ENCODE peak calls at places on chromosomes 12 and 14, in four cellular contexts. T is K562, Z is GM12878, U is H1. P is an unnamed sample.

GRCh38 chr12:6667559-6668210 is 4.8 kb upstream of the ING4 start:
- DNase-seq in T (no peak), Z (no peak), U (no peak), P (no peak)

GRCh38 chr12:113234483-113234882 is 13.2 kb downstream of the TPCN1 start:
- DNase-seq in T (no peak), Z (no peak), U (no peak), P (no peak)

GRCh38 chr12:92538970-92539749 is 163.6 kb upstream of the PLEKHG7 start:
- DNase-seq in T (no peak), Z (peak; percentile 93), U (no peak), P (no peak)

GRCh38 chr12:14681640-14682039 is 14.8 kb downstream of the GUCY2C start:
- DNase-seq in T (no peak), Z (no peak), U (no peak), P (no peak)

GRCh38 chr12:132362966-132363660 is 33.7 kb upstream of the GALNT9 start:
- DNase-seq in T (no peak), Z (no peak), U (no peak), P (no peak)

GRCh38 chr14:92649934-92650545 is 98.4 kb downstream of the LGMN start:
- DNase-seq in T (no peak), Z (no peak), U (no peak), P (no peak)

GRCh38 chr14:102501751-102502315 is 7.7 kb downstream of the ANKRD9 start:
- DNase-seq in T (peak; percentile 48), Z (no peak), U (no peak), P (no peak)

GRCh38 chr12:42730286-42730685 is 140.7 kb upstream of the PRICKLE1 start:
- DNase-seq in T (no peak), Z (no peak), U (no peak), P (no peak)

GRCh38 chr12:46391630-46392029 is 19.1 kb upstream of the SLC38A2 start:
- DNase-seq in T (no peak), Z (no peak), U (no peak), P (no peak)

GRCh38 chr14:95490127-95490526 is 26.3 kb downstream of the SYNE3 start:
- DNase-seq in T (no peak), Z (no peak), U (no peak), P (no peak)

GRCh38 chr14:66944872-66945271 is 244.4 kb upstream of the GARIN2 start:
- DNase-seq in T (no peak), Z (no peak), U (no peak), P (peak; percentile 19)

GRCh38 chr12:101490286-101490920 is 15.3 kb downstream of the SPIC start:
- DNase-seq in T (no peak), Z (no peak), U (peak; percentile 31), P (peak; percentile 61)

GRCh38 chr14:63205281-63205575 is 985 bp downstream of the RHOJ start:
- DNase-seq in T (no peak), Z (no peak), U (no peak), P (no peak)

GRCh38 chr14:34365309-34365915 is 96.6 kb downstream of the SPTSSA start:
- DNase-seq in T (no peak), Z (no peak), U (no peak), P (peak; percentile 59)

GRCh38 chr14:100440207-100440631 is 117.1 kb downstream of the SLC25A47 start:
- DNase-seq in T (peak; percentile 62), Z (no peak), U (peak; percentile 31), P (peak; percentile 73)

GRCh38 chr14:104678346-104678745 is 11.1 kb upstream of the INF2 start:
- DNase-seq in T (peak; percentile 54), Z (no peak), U (no peak), P (no peak)

GRCh38 chr12:5383961-5384360 is 47.9 kb upstream of the NTF3 start:
- DNase-seq in T (no peak), Z (no peak), U (no peak), P (no peak)

GRCh38 chr12:124098887-124099286 is 125.9 kb downstream of the ZNF664 start:
- DNase-seq in T (no peak), Z (no peak), U (no peak), P (no peak)

GRCh38 chr12:119308743-119309456 is 25.6 kb upstream of the CCDC60 start:
- DNase-seq in T (no peak), Z (no peak), U (no peak), P (no peak)

GRCh38 chr12:30695327-30696102 is at the start of gene IPO8:
- DNase-seq in T (peak; percentile 95), Z (peak; percentile 35), U (peak; percentile 86), P (peak; percentile 93)

GRCh38 chr14:56057071-56057865 is 60.9 kb upstream of the PELI2 start:
- DNase-seq in T (no peak), Z (no peak), U (no peak), P (no peak)

GRCh38 chr12:71032933-71033332 is 112.4 kb upstream of the PTPRR start:
- DNase-seq in T (no peak), Z (no peak), U (no peak), P (no peak)
- TF ChIP-seq BRCA1 in T (no peak), Z (no peak), U (no peak), P (no peak)

DNA sequence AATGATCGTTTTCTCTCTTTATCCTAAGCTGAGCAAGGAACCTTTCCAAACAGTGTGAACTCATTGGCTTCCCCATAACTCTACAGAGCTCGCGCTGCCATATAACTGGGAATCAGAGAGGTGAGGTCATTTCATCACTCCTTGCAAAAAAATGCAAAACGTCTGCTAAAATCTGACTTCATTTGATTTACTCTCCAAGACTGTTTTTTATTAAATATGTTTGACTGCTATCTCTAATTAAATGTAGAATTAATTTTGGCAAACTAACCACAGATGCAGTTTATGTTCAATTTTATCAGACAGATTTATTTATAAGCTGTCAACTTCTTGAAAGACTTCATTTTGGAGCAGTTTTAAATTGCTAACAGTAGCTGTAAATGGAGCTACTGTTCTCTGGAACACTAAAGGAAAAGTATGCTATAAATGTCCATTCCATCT is 131.6 kb upstream of the SOX5 start:
- DNase-seq in T (no peak), Z (no peak), U (no peak), P (no peak)
- TF ChIP-seq BRCA1 in T (no peak), Z (no peak), U (no peak), P (no peak)

DNA sequence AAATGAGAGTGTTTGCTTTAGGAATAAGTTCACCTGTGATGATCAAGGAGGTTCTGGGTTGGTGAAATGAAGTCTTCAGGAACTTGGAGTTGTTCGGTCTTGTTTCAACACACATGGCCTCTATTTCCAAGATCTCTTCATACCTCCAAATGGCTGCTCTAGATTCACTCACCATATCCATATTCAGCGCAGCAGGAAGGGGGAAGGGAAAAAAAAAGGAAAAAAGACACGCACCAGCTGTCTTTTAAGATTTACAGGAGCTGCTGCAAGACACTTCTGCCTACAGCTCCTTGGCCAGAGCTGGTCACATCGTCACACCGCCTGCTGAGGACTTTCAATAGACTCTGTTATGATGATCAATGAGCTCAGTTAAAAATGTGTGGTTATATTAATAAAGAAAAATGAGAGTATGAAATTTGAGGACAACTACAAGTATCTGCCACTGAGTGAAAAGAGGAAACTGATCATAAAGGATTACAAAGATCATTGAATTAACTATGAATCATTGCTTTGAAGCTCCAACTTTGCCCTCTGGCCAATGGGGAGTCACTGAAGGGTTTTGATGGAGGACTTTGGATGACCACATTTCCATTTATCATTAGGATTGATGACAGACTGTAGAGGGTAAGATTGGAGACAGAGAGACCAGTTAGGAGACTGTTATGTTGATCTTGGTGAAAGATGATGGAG is 182.1 kb upstream of the HMGA2 start:
- DNase-seq in T (no peak), Z (no peak), U (no peak), P (no peak)
- TF ChIP-seq BRCA1 in T (no peak), Z (no peak), U (no peak), P (no peak)

GRCh38 chr12:53838978-53839377 is 87.2 kb upstream of the CISTR start:
- DNase-seq in T (no peak), Z (no peak), U (no peak), P (no peak)

GRCh38 chr12:53840316-53840715 is 88.5 kb upstream of the CISTR start:
- DNase-seq in T (no peak), Z (no peak), U (no peak), P (no peak)

GRCh38 chr12:53836119-53836655 is 84.4 kb upstream of the CISTR start:
- DNase-seq in T (no peak), Z (no peak), U (no peak), P (no peak)
- TF ChIP-seq BRCA1 in T (no peak), Z (no peak), U (no peak), P (no peak)

GRCh38 chr14:50044040-50044651 is 72.2 kb downstream of the VCPKMT start:
- DNase-seq in T (no peak), Z (no peak), U (no peak), P (no peak)
- TF ChIP-seq BRCA1 in T (no peak), Z (no peak), U (no peak), P (no peak)

DNA sequence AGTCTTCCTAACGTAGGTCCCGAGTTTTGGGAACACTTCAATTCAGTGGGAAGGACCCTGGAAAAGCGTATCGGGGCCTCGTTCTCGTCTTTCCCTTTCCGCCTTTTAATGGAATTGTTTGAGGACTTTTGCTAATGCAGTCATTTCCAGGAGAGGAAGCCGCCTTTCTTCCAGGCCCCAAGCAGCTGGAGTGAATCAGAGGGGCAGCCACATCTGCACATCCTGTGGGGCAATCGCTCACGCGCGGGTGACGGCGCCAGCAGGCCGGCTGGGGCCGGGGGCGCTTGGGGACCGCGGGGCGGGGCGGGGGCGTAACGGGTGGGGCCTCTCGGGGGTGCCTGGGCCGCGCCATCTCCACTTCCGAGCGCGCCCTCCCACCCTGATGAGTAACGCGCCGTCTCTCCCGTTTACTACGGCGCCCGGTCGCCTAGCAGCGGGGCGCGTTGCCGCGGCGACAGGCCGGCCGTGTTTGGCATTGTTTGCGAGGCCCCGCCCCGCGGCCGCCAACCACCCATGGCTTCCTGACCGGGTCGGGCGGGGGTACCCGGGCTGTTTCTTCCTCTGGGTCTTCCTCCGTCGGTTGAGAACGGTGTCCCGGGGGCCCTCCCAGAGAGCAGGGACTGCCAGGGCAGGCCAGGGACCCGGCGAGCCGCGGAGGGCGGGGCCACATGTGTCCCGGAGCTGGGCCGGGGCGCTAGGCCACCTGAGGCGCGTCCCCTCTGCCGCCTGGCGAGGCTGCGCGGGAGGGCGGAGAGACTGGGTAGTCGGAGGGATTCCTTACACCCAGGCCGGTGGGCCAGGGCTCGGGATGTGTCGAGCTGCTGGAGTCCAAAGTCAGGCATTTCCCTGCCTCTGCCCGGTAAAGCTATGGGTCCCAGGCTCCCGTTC is 2.3 kb downstream of the GSG1 start:
- DNase-seq in T (peak; percentile 83), Z (no peak), U (peak; percentile 47), P (peak; percentile 47)
- TF ChIP-seq BRCA1 in T (no peak), Z (no peak), U (no peak), P (no peak)

GRCh38 chr14:36091096-36091495 is 85.4 kb downstream of the PTCSC3 start:
- DNase-seq in T (no peak), Z (peak; percentile 23), U (no peak), P (peak; percentile 98)
- TF ChIP-seq BRCA1 in T (no peak), Z (no peak), U (no peak), P (no peak)